ENCODE peak calls at places on chromosomes 11 and 22, in nine cellular contexts. E is mucosa of descending colon; V is transverse colon; U is hepatocyte; Y is effector memory CD4-positive, alpha-beta T cell; L is body of pancreas; Q is sigmoid colon; W is colonic mucosa; J is MM.1S. A is an unnamed sample.

GRCh38 chr11:129041611-129042018 is 98.9 kb upstream of the TP53AIP1 start:
- DNase-seq in E (no peak), W (no peak), Y (no peak), J (no peak), V (no peak), Q (no peak), U (no peak), L (no peak), A (no peak)

GRCh38 chr11:15687342-15687741 is 572.6 kb downstream of the INSC start:
- DNase-seq in L (no peak), J (no peak), Q (no peak), U (no peak), Y (no peak), E (no peak), V (no peak), W (no peak), A (no peak)

GRCh38 chr11:78406568-78407196 is 10.9 kb downstream of the GAB2 start:
- DNase-seq in Q (no peak), W (no peak), E (no peak), L (no peak), J (no peak), U (no peak), V (no peak), Y (no peak), A (no peak)

GRCh38 chr11:130916238-130916855 is at the start of gene SNX19:
- DNase-seq in U (peak; percentile 95), L (peak; percentile 94), J (peak; percentile 94), W (peak; percentile 93), V (peak; percentile 95), Y (peak; percentile 80), Q (peak; percentile 96), E (peak; percentile 93), A (peak; percentile 90)

GRCh38 chr11:91805293-91805692 is 419.3 kb upstream of the FAT3 start:
- DNase-seq in J (no peak), U (no peak), Q (no peak), V (no peak), E (no peak), W (no peak), Y (no peak), L (no peak), A (no peak)

GRCh38 chr11:123308077-123308476 is 113.0 kb upstream of the CLMP start:
- DNase-seq in U (no peak), E (no peak), W (no peak), L (no peak), Q (no peak), Y (no peak), V (no peak), J (peak; percentile 74), A (no peak)

GRCh38 chr22:46031561-46031960 is 54.6 kb upstream of the WNT7B start:
- DNase-seq in J (no peak), Q (no peak), E (no peak), U (no peak), Y (no peak), L (no peak), V (no peak), W (no peak), A (no peak)

GRCh38 chr11:129637983-129638776 is 177.5 kb upstream of the TMEM45B start:
- DNase-seq in W (no peak), Y (no peak), E (no peak), J (no peak), L (no peak), Q (no peak), U (no peak), V (no peak), A (no peak)

GRCh38 chr11:62600367-62601113 is 1.1 kb downstream of the MTA2 start:
- DNase-seq in E (no peak), Y (no peak), V (no peak), L (no peak), W (no peak), J (peak; percentile 44), Q (no peak), U (no peak), A (no peak)

GRCh38 chr11:44987506-44987905 is 36.8 kb upstream of the TP53I11 start:
- DNase-seq in J (no peak), L (no peak), Q (peak; percentile 46), W (no peak), U (no peak), V (no peak), E (no peak), Y (no peak), A (no peak)

GRCh38 chr22:42808516-42808915 is 48.6 kb downstream of the ARFGAP3 start:
- DNase-seq in W (no peak), L (no peak), U (no peak), Q (no peak), J (no peak), E (no peak), V (no peak), Y (no peak), A (no peak)

GRCh38 chr22:36384766-36385400 is 2.9 kb downstream of the MYH9 start:
- DNase-seq in U (no peak), W (no peak), Q (no peak), Y (peak; percentile 59), V (no peak), L (peak; percentile 53), E (no peak), J (peak; percentile 59), A (peak; percentile 84)

GRCh38 chr11:45885921-45886721 is 670 bp downstream of the MAPK8IP1 start:
- DNase-seq in L (no peak), V (no peak), Y (no peak), W (no peak), E (no peak), Q (no peak), U (no peak), J (no peak), A (no peak)

GRCh38 chr11:69243496-69244200 is 50.3 kb upstream of the MYEOV start:
- DNase-seq in E (no peak), W (peak; percentile 8), J (no peak), U (no peak), V (no peak), Q (peak; percentile 35), L (no peak), Y (no peak), A (no peak)
- H3K9me3 ChIP-seq in E (no peaks in the 10 kb centered on the region), W (no peaks in the 10 kb centered on the region), J (no peaks in the 10 kb centered on the region), U (no peaks in the 10 kb centered on the region), V (no peaks in the 10 kb centered on the region), Q (no peaks in the 10 kb centered on the region), L (no peaks in the 10 kb centered on the region), Y (no peaks in the 10 kb centered on the region), A (no peaks in the 10 kb centered on the region)

GRCh38 chr11:99632969-99633368 is 612.2 kb downstream of the CNTN5 start:
- DNase-seq in Y (no peak), W (no peak), U (no peak), L (no peak), E (no peak), V (no peak), Q (no peak), J (no peak), A (no peak)

GRCh38 chr11:99634581-99634980 is 613.8 kb downstream of the CNTN5 start:
- DNase-seq in J (no peak), Y (no peak), W (no peak), U (no peak), Q (no peak), V (no peak), L (no peak), E (no peak), A (no peak)

DNA sequence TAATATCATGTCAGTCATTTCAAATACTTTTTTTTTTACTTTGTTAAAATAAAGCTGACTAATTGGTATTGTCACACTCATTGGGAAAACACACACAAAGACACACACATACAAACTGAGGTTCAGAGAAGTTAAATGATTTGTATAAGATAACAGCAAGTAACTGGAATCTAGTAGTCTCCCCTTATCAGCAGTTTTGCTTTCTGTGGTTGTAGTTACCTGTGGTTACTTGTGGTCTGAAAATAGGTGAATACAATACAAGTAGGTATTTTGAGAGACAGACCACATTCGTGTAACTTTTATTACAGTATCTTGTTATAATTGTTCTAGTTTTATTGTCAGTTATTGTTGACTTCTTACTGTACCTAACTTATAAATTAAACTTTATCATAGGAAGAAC is 610.9 kb downstream of the CNTN5 start:
- DNase-seq in J (peak; percentile 72), Y (no peak), W (no peak), U (no peak), Q (no peak), E (no peak), L (no peak), V (no peak), A (no peak)
- H3K9me3 ChIP-seq in J (no peaks in the 10 kb centered on the region), Y (no peaks in the 10 kb centered on the region), W (no peaks in the 10 kb centered on the region), U (no peaks in the 10 kb centered on the region), Q (no peaks in the 10 kb centered on the region), E (no peaks in the 10 kb centered on the region), L (no peaks in the 10 kb centered on the region), V (no peaks in the 10 kb centered on the region), A (no peaks in the 10 kb centered on the region)

GRCh38 chr22:49365910-49366309 is 461.8 kb downstream of the BRD1 start:
- DNase-seq in E (no peak), Q (peak; percentile 42), U (no peak), V (no peak), L (no peak), Y (no peak), J (no peak), W (peak; percentile 4), A (no peak)

GRCh38 chr22:49365191-49365837 is 462.4 kb downstream of the BRD1 start:
- DNase-seq in L (no peak), W (peak; percentile 5), V (no peak), Q (peak; percentile 30), E (no peak), J (no peak), Y (no peak), U (no peak), A (no peak)

GRCh38 chr22:49368221-49368975 is 459.3 kb downstream of the BRD1 start:
- DNase-seq in W (peak; percentile 2), Y (no peak), J (no peak), U (no peak), L (no peak), V (no peak), Q (peak; percentile 52), E (no peak), A (no peak)

GRCh38 chr22:49366437-49366836 is 461.2 kb downstream of the BRD1 start:
- DNase-seq in V (no peak), Y (no peak), L (no peak), U (no peak), E (no peak), J (no peak), W (no peak), Q (peak; percentile 12), A (no peak)

DNA sequence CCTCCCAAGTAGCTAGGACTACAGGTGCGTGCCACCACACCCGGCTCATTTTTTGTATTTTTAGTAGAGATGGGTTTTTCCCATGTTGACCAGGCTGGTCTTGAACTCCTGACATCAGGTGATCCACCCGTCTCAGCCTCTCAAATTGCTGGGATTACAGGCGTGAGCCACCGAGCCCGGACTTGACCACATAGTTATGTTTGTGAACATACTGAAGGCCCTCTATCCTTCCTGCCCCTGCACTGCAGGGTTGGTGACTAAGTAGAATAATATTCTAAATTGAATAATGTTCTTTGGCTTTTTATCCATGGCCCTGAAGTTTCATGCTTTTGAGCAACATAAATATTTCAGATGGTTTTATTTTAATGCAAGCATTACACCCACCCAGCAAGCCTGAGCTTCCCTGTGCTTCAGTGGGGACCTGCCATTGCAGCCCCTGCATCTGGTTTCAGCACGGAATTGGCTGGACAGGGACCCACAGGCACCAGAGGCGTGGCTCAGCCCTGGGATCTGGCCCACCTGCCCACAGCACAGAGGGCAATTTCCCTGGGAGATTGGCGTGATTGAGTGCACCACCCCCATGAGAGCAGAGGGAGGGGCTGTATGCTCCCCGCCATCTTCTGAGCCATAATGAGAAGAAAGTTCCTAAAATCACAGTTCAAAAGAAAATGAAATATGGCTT is 460.5 kb downstream of the BRD1 start:
- DNase-seq in W (peak; percentile 6), E (no peak), V (no peak), Q (peak; percentile 33), Y (no peak), L (no peak), J (no peak), U (no peak), A (no peak)
- H3K9me3 ChIP-seq in W (no peaks in the 10 kb centered on the region), E (no peaks in the 10 kb centered on the region), V (no peaks in the 10 kb centered on the region), Q (no peaks in the 10 kb centered on the region), Y (no peaks in the 10 kb centered on the region), L (no peaks in the 10 kb centered on the region), J (no peaks in the 10 kb centered on the region), U (no peaks in the 10 kb centered on the region), A (no peaks in the 10 kb centered on the region)

GRCh38 chr11:2343502-2343901 is 33.6 kb upstream of the CD81 start:
- DNase-seq in Y (no peak), L (no peak), E (no peak), J (no peak), W (no peak), V (no peak), U (no peak), Q (no peak), A (no peak)
- H3K9me3 ChIP-seq in Y (no peaks in the 10 kb centered on the region), L (no peaks in the 10 kb centered on the region), E (no peaks in the 10 kb centered on the region), J (no peaks in the 10 kb centered on the region), W (no peaks in the 10 kb centered on the region), V (no peaks in the 10 kb centered on the region), U (no peaks in the 10 kb centered on the region), Q (no peaks in the 10 kb centered on the region), A (no peaks in the 10 kb centered on the region)